ENCODE peak calls at places on chromosomes 12 and 14, in four cellular contexts. H is IMR-90, E is endothelial cell of umbilical vein, L is K562. O is an unnamed sample. For H3K9me1, the result is how much of the 10 kb centered on the place peaks cover.

GRCh38 chr12:18141583-18141982 is 51.6 kb upstream of the RERGL start:
- DNase-seq in H (no peak), E (no peak), L (no peak), O (peak)

GRCh38 chr14:70831382-70831781 is 22.1 kb upstream of the MAP3K9 start:
- DNase-seq in H (no peak), E (no peak), L (no peak), O (no peak)

GRCh38 chr12:70854138-70854537 is 66.4 kb downstream of the PTPRR start:
- DNase-seq in H (no peak), E (no peak), L (no peak), O (no peak)

GRCh38 chr12:130796985-130797686 is 41.9 kb downstream of the STX2 start:
- DNase-seq in H (no peak), E (no peak), L (no peak), O (no peak)

GRCh38 chr14:34213332-34213731 is 248.7 kb downstream of the SPTSSA start:
- DNase-seq in H (no peak), E (no peak), L (no peak), O (no peak)

GRCh38 chr12:80044694-80045046 is 54.7 kb upstream of the OTOGL start:
- DNase-seq in H (peak), E (peak), L (no peak), O (peak)

GRCh38 chr14:93571275-93571674 is 140.5 kb downstream of the UNC79 start:
- DNase-seq in H (no peak), E (no peak), L (no peak), O (no peak)

GRCh38 chr12:24360461-24360860 is 411.0 kb upstream of the SOX5 start:
- DNase-seq in H (no peak), E (no peak), L (no peak), O (no peak)

GRCh38 chr12:24530689-24531088 is 418.2 kb downstream of the BCAT1 start:
- DNase-seq in H (no peak), E (no peak), L (no peak), O (no peak)

GRCh38 chr14:23530360-23531055 is 21.1 kb downstream of the ZFHX2 start:
- DNase-seq in H (no peak), E (no peak), L (no peak), O (no peak)

GRCh38 chr12:21774358-21775129 is at the start of gene KCNJ8:
- DNase-seq in H (peak), E (no peak), L (peak), O (no peak)

GRCh38 chr12:101927042-101927441 is 49.7 kb downstream of the DRAM1 start:
- DNase-seq in H (peak), E (no peak), L (no peak), O (no peak)

GRCh38 chr14:51607677-51608076 is 44.0 kb upstream of the FRMD6 start:
- DNase-seq in H (peak), E (no peak), L (no peak), O (no peak)

GRCh38 chr12:130835011-130835410 is 4.0 kb downstream of the STX2 start:
- DNase-seq in H (no peak), E (no peak), L (no peak), O (no peak)

GRCh38 chr14:32588448-32589320 is 259.6 kb downstream of the AKAP6 start:
- DNase-seq in H (peak), E (peak), L (peak), O (no peak)

GRCh38 chr12:9607816-9608215 is at the start of gene KLRB1:
- DNase-seq in H (no peak), E (no peak), L (no peak), O (no peak)

GRCh38 chr12:95545731-95546490 is 5.4 kb downstream of the USP44 start:
- DNase-seq in H (no peak), E (peak), L (no peak), O (no peak)

GRCh38 chr12:1115471-1116242 is 124.6 kb downstream of the ERC1 start:
- DNase-seq in H (peak), E (peak), L (no peak), O (peak)

GRCh38 chr14:99419905-99420304 is 60.8 kb downstream of the SETD3 start:
- DNase-seq in H (no peak), E (no peak), L (peak), O (no peak)

GRCh38 chr14:102525213-102526143 is 15.9 kb upstream of the ANKRD9 start:
- DNase-seq in H (peak), E (no peak), L (no peak), O (no peak)

GRCh38 chr14:104708606-104709268 is 15.3 kb upstream of the ADSS1 start:
- DNase-seq in H (peak), E (peak), L (peak), O (no peak)

GRCh38 chr14:24806061-24806678 is 172.2 kb upstream of the GZMB start:
- DNase-seq in H (peak), E (peak), L (peak), O (peak)

GRCh38 chr12:78241472-78241871 is 410.8 kb downstream of the NAV3 start:
- DNase-seq in H (no peak), E (no peak), L (no peak), O (no peak)

GRCh38 chr14:96739511-96739910 is 57.7 kb upstream of the VRK1 start:
- DNase-seq in H (no peak), E (no peak), L (no peak), O (no peak)

GRCh38 chr14:94423465-94424056 is 29.0 kb downstream of the SERPINA11 start:
- DNase-seq in H (peak), E (peak), L (peak), O (peak)

GRCh38 chr12:58969227-58969626 is 48.9 kb upstream of the LRIG3 start:
- DNase-seq in H (no peak), E (no peak), L (no peak), O (no peak)

GRCh38 chr14:21133896-21134295 is 22.0 kb downstream of the OR5AU1 start:
- DNase-seq in H (no peak), E (no peak), L (no peak), O (no peak)

GRCh38 chr14:100088226-100088625 is 23.0 kb downstream of the EVL start:
- DNase-seq in H (no peak), E (no peak), L (no peak), O (no peak)

GRCh38 chr14:30808576-30808975 is 65.8 kb upstream of the COCH start:
- DNase-seq in H (no peak), E (no peak), L (no peak), O (no peak)

GRCh38 chr14:52918486-52918885 is 32.4 kb downstream of the FERMT2 start:
- DNase-seq in H (peak), E (peak), L (no peak), O (no peak)

GRCh38 chr12:130013771-130014484 is 110.1 kb upstream of the TMEM132D start:
- DNase-seq in H (no peak), E (no peak), L (peak), O (no peak)

GRCh38 chr14:72824051-72824450 is 69.8 kb downstream of the DPF3 start:
- DNase-seq in H (no peak), E (no peak), L (no peak), O (no peak)

GRCh38 chr12:79274571-79275064 is 410.0 kb downstream of the SYT1 start:
- DNase-seq in H (no peak), E (no peak), L (no peak), O (no peak)

GRCh38 chr12:75650989-75651695 is 139.7 kb upstream of the KRR1 start:
- DNase-seq in H (no peak), E (no peak), L (no peak), O (peak)

GRCh38 chr12:109739747-109740693 is 26.4 kb downstream of the FAM222A start:
- DNase-seq in H (no peak), E (no peak), L (peak), O (no peak)

GRCh38 chr14:103624860-103625259 is 4.2 kb upstream of the KLC1 start:
- DNase-seq in H (peak), E (peak), L (no peak), O (no peak)

GRCh38 chr12:120939954-120940353 is 35.8 kb upstream of the SPPL3 start:
- DNase-seq in H (no peak), E (no peak), L (no peak), O (no peak)

GRCh38 chr14:82757775-82758174 is 1224.1 kb upstream of the SEL1L start:
- DNase-seq in H (no peak), E (no peak), L (no peak), O (no peak)

GRCh38 chr12:53805801-53806200 is 54.0 kb upstream of the CISTR start:
- DNase-seq in H (peak), E (no peak), L (no peak), O (no peak)

GRCh38 chr12:116332705-116333380 is 55.4 kb upstream of the MED13L start:
- DNase-seq in H (no peak), E (no peak), L (no peak), O (no peak)
- H3K4me2 ChIP-seq in H (no peak), E (no peak), L (no peak), O (no peak)

GRCh38 chr14:55138091-55138490 is 9.0 kb downstream of the LGALS3 start:
- DNase-seq in H (no peak), E (no peak), L (no peak), O (no peak)
- TF ChIP-seq CTCF in H (peak), E (peak), L (peak), O (peak)

GRCh38 chr12:43841253-43841652 is 5.4 kb downstream of the TMEM117 start:
- DNase-seq in H (no peak), E (no peak), L (no peak), O (no peak)
- H3K9me1 ChIP-seq in H (under half), E (under half), L (under half), O (under half)

GRCh38 chr12:5623411-5623810 is 191.5 kb downstream of the NTF3 start:
- DNase-seq in H (no peak), E (no peak), L (no peak), O (no peak)
- H3K4me2 ChIP-seq in H (no peak), E (no peak), L (no peak), O (no peak)

DNA sequence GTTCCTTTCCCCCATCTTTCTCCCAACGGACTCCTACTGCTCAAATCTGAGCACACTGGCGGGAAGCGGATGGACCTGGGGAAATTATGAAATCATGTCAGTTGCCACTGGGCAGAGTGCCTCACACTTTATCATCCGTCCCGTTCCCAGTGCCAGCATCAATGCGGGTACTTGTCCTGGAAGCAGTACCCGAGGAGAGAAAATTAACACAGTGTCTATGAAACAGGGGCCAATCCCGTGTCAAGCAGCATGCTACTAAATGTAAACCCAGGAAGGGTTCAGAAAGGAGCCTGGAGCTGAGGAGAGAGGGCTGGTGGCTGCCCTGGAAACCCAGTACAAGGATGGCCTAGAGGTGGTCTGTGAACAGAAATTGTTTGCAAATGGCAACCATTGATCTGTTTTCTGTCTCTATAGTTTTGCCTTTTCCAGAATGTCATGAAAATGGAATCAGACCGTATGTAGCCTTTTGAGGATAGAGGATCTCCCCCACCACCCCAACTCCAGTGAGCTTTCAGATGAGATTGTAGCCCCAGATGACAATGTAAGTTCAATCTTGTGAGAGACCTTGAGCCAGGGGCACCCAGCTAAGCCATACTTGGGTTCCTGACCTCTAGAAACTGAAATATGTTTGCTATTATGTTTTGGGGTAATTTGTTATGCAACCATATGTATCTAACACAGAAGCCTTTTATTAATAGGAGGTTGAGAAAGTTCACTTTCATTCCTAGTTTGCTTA is 948 bp upstream of the CDKL1 start:
- DNase-seq in H (no peak), E (no peak), L (no peak), O (no peak)
- TF ChIP-seq CTCF in H (no peak), E (no peak), L (no peak), O (no peak)

GRCh38 chr12:48694038-48694437 is 12.0 kb upstream of the KANSL2 start:
- DNase-seq in H (no peak), E (no peak), L (no peak), O (no peak)

GRCh38 chr12:48695859-48696258 is 13.8 kb upstream of the KANSL2 start:
- DNase-seq in H (no peak), E (no peak), L (no peak), O (no peak)

GRCh38 chr12:48693572-48693971 is 11.5 kb upstream of the KANSL2 start:
- DNase-seq in H (no peak), E (no peak), L (peak), O (no peak)

GRCh38 chr12:48691826-48692473 is 9.9 kb upstream of the KANSL2 start:
- DNase-seq in H (no peak), E (no peak), L (no peak), O (no peak)

GRCh38 chr12:48696626-48697025 is 14.6 kb upstream of the KANSL2 start:
- DNase-seq in H (no peak), E (no peak), L (no peak), O (no peak)
- H3K9me1 ChIP-seq in H (under half), E (under half), L (under half), O (under half)

DNA sequence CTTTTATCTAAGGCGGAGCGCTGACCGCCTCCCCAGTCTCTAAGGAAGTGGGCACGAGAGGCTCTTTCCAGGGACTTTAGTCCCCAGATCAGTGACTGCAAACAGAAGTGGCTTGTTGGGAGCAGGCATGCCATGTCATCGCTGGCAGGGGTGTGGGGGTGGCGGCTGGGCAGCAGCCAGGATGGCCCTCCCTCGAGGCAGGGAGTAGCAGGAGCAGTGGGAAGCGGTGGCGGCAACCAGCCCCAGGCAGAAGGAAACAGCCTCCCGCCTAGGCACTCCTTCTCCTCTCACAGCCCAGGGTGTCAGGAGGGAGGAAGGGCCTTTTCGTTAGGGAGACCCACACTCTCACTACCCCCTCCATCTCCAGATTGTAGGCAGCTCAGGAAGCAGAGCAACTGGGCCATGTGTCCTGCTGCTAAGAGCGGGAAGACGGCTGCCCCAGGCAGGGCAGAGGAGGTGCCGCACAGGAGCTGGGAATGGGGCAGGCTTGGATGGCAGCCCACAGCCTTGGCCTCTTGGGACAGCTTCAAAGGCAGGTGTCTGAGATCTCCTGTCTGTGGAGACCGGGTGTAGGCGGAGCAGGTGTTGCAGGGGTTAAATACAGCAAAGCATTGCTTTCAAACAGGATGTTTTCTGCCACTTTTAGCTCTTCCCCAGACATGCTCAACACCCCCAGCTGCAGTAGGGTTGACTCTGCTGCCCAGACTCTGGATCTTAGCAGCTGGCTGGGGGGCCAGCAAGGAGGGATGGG is 21.8 kb downstream of the VDR start:
- DNase-seq in H (no peak), E (no peak), L (no peak), O (no peak)
- H3K4me2 ChIP-seq in H (no peak), E (no peak), L (no peak), O (peak)

GRCh38 chr12:132827763-132828703 is 636 bp downstream of the GOLGA3 start:
- DNase-seq in H (peak), E (peak), L (peak), O (no peak)
- TF ChIP-seq CTCF in H (no peak), E (no peak), L (no peak), O (no peak)

GRCh38 chr12:106633451-106633823 is 50.6 kb downstream of the RFX4 start:
- DNase-seq in H (no peak), E (no peak), L (no peak), O (no peak)

GRCh38 chr12:106631797-106632196 is 49.0 kb downstream of the RFX4 start:
- DNase-seq in H (no peak), E (no peak), L (no peak), O (no peak)

GRCh38 chr12:106632797-106633450 is 50.1 kb downstream of the RFX4 start:
- DNase-seq in H (no peak), E (no peak), L (no peak), O (no peak)

GRCh38 chr12:106631150-106631549 is 48.3 kb downstream of the RFX4 start:
- DNase-seq in H (no peak), E (no peak), L (no peak), O (no peak)

GRCh38 chr12:106634206-106634605 is 51.4 kb downstream of the RFX4 start:
- DNase-seq in H (no peak), E (no peak), L (no peak), O (no peak)
- H3K9me1 ChIP-seq in H (under half), E (under half), L (under half), O (under half)